ENCODE peak calls at places on chromosomes 16 and 17, in five cellular contexts. Y is IMR-90, W is keratinocyte, I is neural progenitor cell, D is GM12878. G is an unnamed sample. For H4K20me1, the result is how much of the 10 kb centered on the place peaks cover.

GRCh38 chr17:6681176-6681575 is 29.6 kb downstream of the C17orf100 start:
- DNase-seq in Y (no peak), W (no peak), I (no peak), D (no peak), G (no peak)

GRCh38 chr17:77332034-77332971 is 191.5 kb downstream of the SEC14L1 start:
- DNase-seq in Y (no peak), W (no peak), I (no peak), D (no peak), G (peak)

GRCh38 chr17:76131692-76132573 is 9.1 kb downstream of the FOXJ1 start:
- DNase-seq in Y (no peak), W (peak), I (no peak), D (no peak), G (no peak)

GRCh38 chr16:53159781-53160436 is 105.1 kb downstream of the CHD9 start:
- DNase-seq in Y (peak), W (no peak), I (peak), D (peak), G (peak)

GRCh38 chr17:30236807-30237206 is 1.3 kb upstream of the SLC6A4 start:
- DNase-seq in Y (no peak), W (no peak), I (peak), D (no peak), G (no peak)

GRCh38 chr16:4271176-4272113 is 1.4 kb downstream of the TFAP4 start:
- DNase-seq in Y (peak), W (peak), I (peak), D (peak), G (peak)

GRCh38 chr17:42780816-42781638 is 617 bp downstream of the WNK4 start:
- DNase-seq in Y (no peak), W (no peak), I (peak), D (no peak), G (no peak)

GRCh38 chr17:45974916-45975630 is 24.0 kb upstream of the STH start:
- DNase-seq in Y (no peak), W (no peak), I (no peak), D (no peak), G (no peak)

GRCh38 chr17:3935825-3936355 is 19.6 kb upstream of the P2RX1 start:
- DNase-seq in Y (peak), W (no peak), I (no peak), D (no peak), G (no peak)

GRCh38 chr16:72467157-72467759 is 295.3 kb upstream of the PMFBP1 start:
- DNase-seq in Y (peak), W (peak), I (peak), D (no peak), G (peak)

GRCh38 chr17:63834431-63835166 is 7.1 kb upstream of the FTSJ3 start:
- DNase-seq in Y (peak), W (peak), I (peak), D (no peak), G (peak)

GRCh38 chr16:50747206-50747956 is 5.5 kb downstream of the CYLD start:
- DNase-seq in Y (no peak), W (no peak), I (no peak), D (peak), G (peak)

GRCh38 chr17:50198026-50198669 is 3.3 kb downstream of the COL1A1 start:
- DNase-seq in Y (peak), W (no peak), I (peak), D (no peak), G (peak)

GRCh38 chr17:29760279-29760721 is 137.6 kb upstream of the CORO6 start:
- DNase-seq in Y (peak), W (no peak), I (peak), D (peak), G (peak)

GRCh38 chr17:16492613-16493290 is 759 bp upstream of the LRRC75A start:
- DNase-seq in Y (no peak), W (no peak), I (no peak), D (no peak), G (no peak)

GRCh38 chr17:76697702-76698465 is 12.9 kb downstream of the MXRA7 start:
- DNase-seq in Y (peak), W (no peak), I (peak), D (no peak), G (no peak)

GRCh38 chr16:46650224-46650623 is 29.0 kb upstream of the SHCBP1 start:
- DNase-seq in Y (peak), W (no peak), I (no peak), D (no peak), G (no peak)

GRCh38 chr16:77807-78443 is at the start of gene MPG:
- DNase-seq in Y (peak), W (no peak), I (peak), D (no peak), G (peak)

GRCh38 chr16:69796285-69797118 is 34.4 kb downstream of the WWP2 start:
- DNase-seq in Y (peak), W (peak), I (peak), D (no peak), G (peak)

GRCh38 chr17:82373731-82374625 is 2.4 kb downstream of the UTS2R start:
- DNase-seq in Y (no peak), W (no peak), I (no peak), D (no peak), G (no peak)

GRCh38 chr17:82245144-82246039 is 16.6 kb downstream of the SLC16A3 start:
- DNase-seq in Y (no peak), W (no peak), I (no peak), D (no peak), G (no peak)

GRCh38 chr17:1227917-1228751 is 42.1 kb upstream of the BHLHA9 start:
- DNase-seq in Y (no peak), W (no peak), I (peak), D (peak), G (no peak)

GRCh38 chr16:397135-397661 is at the start of gene NME4:
- DNase-seq in Y (no peak), W (no peak), I (peak), D (no peak), G (peak)

GRCh38 chr16:82063456-82064082 is 28.5 kb downstream of the HSD17B2 start:
- DNase-seq in Y (no peak), W (no peak), I (no peak), D (no peak), G (no peak)

GRCh38 chr16:68275611-68276191 is 11.4 kb downstream of the SLC7A6 start:
- DNase-seq in Y (no peak), W (no peak), I (no peak), D (peak), G (peak)

GRCh38 chr16:245105-245504 is 10.5 kb downstream of the FAM234A start:
- DNase-seq in Y (no peak), W (no peak), I (no peak), D (no peak), G (no peak)

GRCh38 chr17:52673791-52674190 is 515.3 kb upstream of the CA10 start:
- DNase-seq in Y (no peak), W (no peak), I (no peak), D (no peak), G (no peak)

GRCh38 chr17:46968896-46969295 is 10.2 kb downstream of the RPRML start:
- DNase-seq in Y (no peak), W (no peak), I (no peak), D (no peak), G (no peak)

GRCh38 chr16:75931043-75931442 is 204.8 kb upstream of the CPHXL start:
- DNase-seq in Y (peak), W (no peak), I (no peak), D (no peak), G (no peak)

GRCh38 chr17:10234033-10234432 is 35.6 kb upstream of the GAS7 start:
- DNase-seq in Y (no peak), W (no peak), I (no peak), D (no peak), G (no peak)

GRCh38 chr16:87725596-87726235 is 40.1 kb downstream of the KLHDC4 start:
- DNase-seq in Y (peak), W (no peak), I (no peak), D (no peak), G (no peak)

GRCh38 chr17:80816241-80817103 is 175.2 kb upstream of the CHMP6 start:
- DNase-seq in Y (no peak), W (no peak), I (no peak), D (no peak), G (no peak)

GRCh38 chr17:59811209-59811608 is 81.5 kb downstream of the TUBD1 start:
- DNase-seq in Y (no peak), W (no peak), I (no peak), D (no peak), G (no peak)

GRCh38 chr17:45077643-45078042 is 16.5 kb downstream of the NMT1 start:
- DNase-seq in Y (no peak), W (no peak), I (no peak), D (peak), G (no peak)

GRCh38 chr16:27628216-27628945 is 78.4 kb downstream of the KATNIP start:
- DNase-seq in Y (no peak), W (no peak), I (peak), D (no peak), G (peak)

GRCh38 chr16:12320298-12320706 is 343.8 kb downstream of the SNX29 start:
- DNase-seq in Y (peak), W (no peak), I (no peak), D (no peak), G (no peak)

GRCh38 chr17:83054518-83055125 is 24.8 kb upstream of the METRNL start:
- DNase-seq in Y (no peak), W (no peak), I (no peak), D (no peak), G (no peak)

GRCh38 chr16:11004957-11005610 is 60.7 kb downstream of the CLEC16A start:
- DNase-seq in Y (peak), W (no peak), I (no peak), D (no peak), G (no peak)

GRCh38 chr17:50926523-50926922 is 60.4 kb upstream of the TOB1 start:
- DNase-seq in Y (no peak), W (no peak), I (no peak), D (no peak), G (peak)

GRCh38 chr16:8936421-8936820 is 27.3 kb downstream of the USP7 start:
- DNase-seq in Y (peak), W (peak), I (peak), D (no peak), G (peak)

GRCh38 chr16:8935989-8936388 is 27.7 kb downstream of the USP7 start:
- DNase-seq in Y (no peak), W (no peak), I (peak), D (no peak), G (no peak)

GRCh38 chr16:8941718-8942344 is 21.9 kb downstream of the USP7 start:
- DNase-seq in Y (no peak), W (no peak), I (no peak), D (no peak), G (no peak)

GRCh38 chr16:8934601-8935000 is 29.1 kb downstream of the USP7 start:
- DNase-seq in Y (no peak), W (no peak), I (no peak), D (no peak), G (no peak)

DNA sequence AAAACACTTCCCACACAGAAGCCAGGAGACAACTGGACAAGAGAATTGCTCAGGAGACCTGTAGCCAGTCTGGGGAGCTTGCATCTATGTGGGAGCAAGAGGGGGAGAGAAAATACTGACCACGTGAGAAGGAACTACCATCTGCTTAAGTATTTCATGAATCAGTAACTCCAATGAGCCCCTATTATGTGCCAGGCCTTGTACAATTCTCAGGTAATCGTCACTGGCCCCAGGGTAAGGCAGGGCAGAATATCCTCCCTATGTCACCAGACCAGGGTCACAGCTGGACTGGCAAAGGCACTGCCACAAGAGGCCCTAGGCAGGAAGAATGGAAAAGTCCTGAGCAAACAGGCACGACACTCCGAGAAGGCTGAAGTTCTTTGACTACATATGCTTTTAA is 25.9 kb downstream of the USP7 start:
- DNase-seq in Y (no peak), W (peak), I (no peak), D (no peak), G (no peak)
- H4K20me1 ChIP-seq in Y (half or more), W (half or more), I (half or more), D (under half), G (half or more)

GRCh38 chr17:27322026-27322425 is 28.1 kb downstream of the WSB1 start:
- DNase-seq in Y (no peak), W (no peak), I (no peak), D (no peak), G (no peak)
- H3K9ac ChIP-seq in Y (no peak), W (no peak), I (no peak), D (no peak), G (no peak)

DNA sequence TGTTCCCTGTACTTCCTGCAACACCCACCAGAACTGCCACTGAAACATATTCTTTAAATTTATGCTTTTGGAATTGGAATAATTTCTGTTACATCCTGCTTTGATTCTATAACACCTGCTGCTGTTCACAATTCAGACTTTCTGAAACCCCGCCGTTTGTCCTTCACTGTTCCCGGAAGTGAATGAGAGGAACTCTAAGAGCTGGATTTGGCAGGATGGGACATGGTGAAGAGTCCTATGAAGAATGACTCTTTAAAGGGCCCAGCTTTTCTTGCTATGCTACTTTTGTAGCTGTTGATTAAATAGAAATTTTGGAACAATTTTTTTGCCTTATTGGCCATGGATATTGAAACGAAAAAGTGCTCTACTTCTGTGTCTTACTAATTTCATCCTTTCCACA is 8.9 kb downstream of the AP2B1 start:
- DNase-seq in Y (no peak), W (no peak), I (no peak), D (no peak), G (no peak)
- H4K20me1 ChIP-seq in Y (under half), W (under half), I (under half), D (under half), G (under half)

DNA sequence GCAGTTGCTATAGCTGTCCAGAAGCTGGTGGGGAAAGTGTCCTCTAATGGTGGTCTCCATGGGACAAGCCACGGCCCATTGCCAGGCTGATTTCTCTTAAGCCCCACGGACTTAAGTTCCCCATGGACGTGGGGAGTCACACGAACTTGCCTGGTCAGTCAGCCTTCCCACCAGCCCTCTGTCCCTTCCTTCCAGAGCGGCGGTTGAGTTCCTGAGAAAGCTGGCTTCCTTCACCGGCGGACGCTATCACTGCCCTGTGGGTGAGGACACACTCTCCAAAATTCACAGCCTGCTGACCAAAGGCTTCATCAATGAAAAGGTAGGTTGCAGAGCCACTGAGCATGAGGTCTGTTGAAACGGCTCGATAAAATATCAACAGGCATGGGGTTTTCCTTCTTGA is 10.0 kb upstream of the SDR42E2 start:
- DNase-seq in Y (no peak), W (no peak), I (no peak), D (no peak), G (no peak)
- H3K9ac ChIP-seq in Y (no peak), W (no peak), I (no peak), D (no peak), G (no peak)

DNA sequence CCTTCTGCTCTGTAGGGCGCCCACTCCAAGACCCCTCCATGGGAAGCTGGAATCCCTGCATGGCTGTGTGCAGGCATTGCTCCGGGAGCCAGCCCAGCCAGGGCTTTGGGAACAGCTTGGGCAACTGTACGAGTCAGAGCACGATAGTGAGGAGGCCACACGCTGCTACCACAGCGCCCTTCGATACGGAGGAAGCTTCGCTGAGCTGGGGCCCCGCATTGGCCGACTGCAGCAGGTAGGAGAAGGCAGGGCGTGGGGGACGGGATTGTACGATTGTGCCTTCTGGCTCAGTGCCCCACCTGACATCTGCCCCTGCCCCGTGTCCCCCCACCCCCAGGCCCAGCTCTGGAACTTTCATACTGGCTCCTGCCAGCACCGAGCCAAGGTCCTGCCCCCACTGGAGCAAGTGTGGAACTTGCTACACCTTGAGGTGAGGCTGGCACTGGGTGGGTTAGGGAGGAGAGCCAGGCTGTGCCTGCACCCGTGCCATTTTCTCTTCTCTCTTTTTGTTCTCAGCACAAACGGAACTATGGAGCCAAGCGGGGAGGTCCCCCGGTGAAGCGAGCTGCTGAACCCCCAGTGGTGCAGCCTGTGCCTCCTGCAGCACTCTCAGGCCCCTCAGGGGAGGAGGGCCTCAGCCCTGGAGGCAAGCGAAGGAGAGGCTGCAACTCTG is 8.7 kb upstream of the TMEM88 start:
- DNase-seq in Y (no peak), W (no peak), I (no peak), D (no peak), G (no peak)
- H4K20me1 ChIP-seq in Y (half or more), W (under half), I (half or more), D (under half), G (under half)

G was measured in DND-41.